ENCODE peak calls at places on chromosome 21, in seven cellular contexts. M is GM12892, B is K562, C is HepG2, R is H1, W is SK-N-SH, G is GM12878. Y is an unnamed sample.

GRCh38 chr21:34916446-34916845 is 132.7 kb downstream of the RUNX1 start:
- DNase-seq in C (no peak), G (no peak), W (no peak), M (no peak), R (no peak), B (no peak), Y (no peak)

GRCh38 chr21:37564924-37565529 is 198.5 kb downstream of the DYRK1A start:
- DNase-seq in R (no peak), W (no peak), B (peak; percentile 65), M (no peak), C (peak; percentile 34), G (no peak), Y (no peak)

GRCh38 chr21:39441502-39442475 is 3.8 kb downstream of the LCA5L start:
- DNase-seq in G (no peak), R (no peak), B (peak; percentile 83), W (peak; percentile 59), C (peak; percentile 45), M (no peak), Y (no peak)

GRCh38 chr21:39529026-39529425 is 77.3 kb downstream of the SH3BGR start:
- DNase-seq in R (no peak), B (peak; percentile 7), C (no peak), G (no peak), M (no peak), W (no peak), Y (no peak)

GRCh38 chr21:26966360-26966977 is 419 bp downstream of the ADAMTS5 start:
- DNase-seq in B (no peak), W (no peak), M (no peak), R (no peak), G (no peak), C (no peak), Y (peak; percentile 1)

GRCh38 chr21:39386194-39386593 is 37.3 kb upstream of the HMGN1 start:
- DNase-seq in M (no peak), B (no peak), R (no peak), W (no peak), G (no peak), C (peak; percentile 75), Y (no peak)

GRCh38 chr21:16308269-16308668 is 578.5 kb downstream of the USP25 start:
- DNase-seq in G (no peak), M (no peak), B (no peak), R (no peak), C (no peak), W (no peak), Y (no peak)

GRCh38 chr21:36478207-36478701 is 1.7 kb downstream of the CLDN14 start:
- DNase-seq in W (no peak), R (no peak), B (no peak), M (no peak), G (no peak), C (no peak), Y (no peak)

GRCh38 chr21:10466200-10466599 is 55.2 kb upstream of the TPTE start:
- DNase-seq in B (no peak), C (no peak), G (no peak), W (no peak), M (no peak), R (no peak), Y (no peak)

GRCh38 chr21:21010228-21010627 is 12.0 kb downstream of the NCAM2 start:
- DNase-seq in R (no peak), M (no peak), B (no peak), W (no peak), C (no peak), G (no peak), Y (no peak)

GRCh38 chr21:17491716-17492414 is 21.0 kb upstream of the CXADR start:
- DNase-seq in G (no peak), C (no peak), W (no peak), B (no peak), R (no peak), M (no peak), Y (no peak)

GRCh38 chr21:31293986-31294385 is 50.1 kb downstream of the TIAM1 start:
- DNase-seq in M (no peak), C (no peak), R (no peak), B (no peak), W (no peak), G (no peak), Y (no peak)

GRCh38 chr21:22758478-22758877 is 1760.3 kb downstream of the NCAM2 start:
- DNase-seq in C (no peak), R (no peak), G (no peak), B (no peak), M (no peak), W (no peak), Y (no peak)

GRCh38 chr21:27802816-27803475 is 836.1 kb upstream of the ADAMTS5 start:
- DNase-seq in R (peak; percentile 17), W (peak; percentile 27), G (no peak), M (no peak), C (no peak), B (peak; percentile 32), Y (no peak)

GRCh38 chr21:17527240-17527639 is 14.4 kb downstream of the CXADR start:
- DNase-seq in M (no peak), W (peak; percentile 24), G (no peak), B (no peak), C (peak; percentile 83), R (no peak), Y (no peak)

GRCh38 chr21:43733529-43734071 is 14.7 kb downstream of the PDXK start:
- DNase-seq in R (no peak), B (no peak), W (no peak), M (no peak), C (no peak), G (no peak), Y (no peak)

GRCh38 chr21:33640697-33641338 is 723 bp downstream of the CRYZL1 start:
- DNase-seq in W (peak; percentile 33), G (no peak), B (peak; percentile 55), C (no peak), R (no peak), M (no peak), Y (no peak)

GRCh38 chr21:45041351-45041805 is 33.0 kb upstream of the ADARB1 start:
- DNase-seq in R (no peak), W (no peak), B (no peak), G (no peak), M (no peak), C (no peak), Y (no peak)
- TF ChIP-seq TAF1 in R (no peak), W (no peak), B (no peak), G (no peak), M (no peak), C (no peak), Y (no peak)

GRCh38 chr21:15003463-15004135 is 61.2 kb downstream of the NRIP1 start:
- DNase-seq in W (no peak), C (no peak), B (no peak), R (no peak), G (no peak), M (no peak), Y (no peak)

GRCh38 chr21:15007716-15008296 is 57.0 kb downstream of the NRIP1 start:
- DNase-seq in W (no peak), G (no peak), C (no peak), R (no peak), M (no peak), B (no peak), Y (no peak)

GRCh38 chr21:15004721-15005370 is 60.0 kb downstream of the NRIP1 start:
- DNase-seq in G (no peak), W (no peak), B (no peak), C (no peak), M (no peak), R (no peak), Y (no peak)

GRCh38 chr21:15006594-15007230 is 58.1 kb downstream of the NRIP1 start:
- DNase-seq in W (no peak), B (no peak), G (no peak), M (no peak), R (no peak), C (no peak), Y (no peak)

DNA sequence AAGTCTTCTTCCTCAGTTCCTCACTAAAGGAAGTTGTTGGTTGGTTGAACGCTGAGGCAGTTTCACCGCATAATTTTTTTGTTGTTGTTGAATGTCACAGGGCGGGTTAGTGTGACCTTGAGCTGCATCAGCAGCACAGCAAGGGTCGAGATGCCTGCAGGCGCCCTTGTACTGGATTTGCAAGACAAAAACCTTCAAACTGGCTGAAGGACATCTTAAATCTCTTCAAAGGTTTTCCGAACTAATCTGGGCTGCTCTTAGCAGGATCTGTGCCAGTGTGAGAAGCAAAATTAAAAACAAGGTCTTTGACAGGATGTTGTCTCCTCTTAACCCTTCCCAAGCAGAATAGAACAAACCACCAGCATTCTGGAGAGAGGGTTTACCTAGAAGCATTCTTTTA is 59.4 kb downstream of the NRIP1 start:
- DNase-seq in W (no peak), C (no peak), M (no peak), G (no peak), R (peak; percentile 74), B (no peak), Y (no peak)
- TF ChIP-seq POLR2AphosphoS5 in W (no peak), C (no peak), M (no peak), G (no peak), R (no peak), B (no peak), Y (no peak)

GRCh38 chr21:42576639-42577038 is 63.0 kb downstream of the SLC37A1 start:
- DNase-seq in C (no peak), W (no peak), G (no peak), B (no peak), M (no peak), R (no peak), Y (no peak)

GRCh38 chr21:42572906-42573495 is 59.3 kb downstream of the SLC37A1 start:
- DNase-seq in M (no peak), W (no peak), R (no peak), B (no peak), G (no peak), C (no peak), Y (no peak)

GRCh38 chr21:42571391-42572150 is 57.9 kb downstream of the SLC37A1 start:
- DNase-seq in R (no peak), G (no peak), C (no peak), B (no peak), M (no peak), W (no peak), Y (no peak)

GRCh38 chr21:42575111-42575510 is 61.5 kb downstream of the SLC37A1 start:
- DNase-seq in W (no peak), G (no peak), M (no peak), R (no peak), C (no peak), B (no peak), Y (no peak)

DNA sequence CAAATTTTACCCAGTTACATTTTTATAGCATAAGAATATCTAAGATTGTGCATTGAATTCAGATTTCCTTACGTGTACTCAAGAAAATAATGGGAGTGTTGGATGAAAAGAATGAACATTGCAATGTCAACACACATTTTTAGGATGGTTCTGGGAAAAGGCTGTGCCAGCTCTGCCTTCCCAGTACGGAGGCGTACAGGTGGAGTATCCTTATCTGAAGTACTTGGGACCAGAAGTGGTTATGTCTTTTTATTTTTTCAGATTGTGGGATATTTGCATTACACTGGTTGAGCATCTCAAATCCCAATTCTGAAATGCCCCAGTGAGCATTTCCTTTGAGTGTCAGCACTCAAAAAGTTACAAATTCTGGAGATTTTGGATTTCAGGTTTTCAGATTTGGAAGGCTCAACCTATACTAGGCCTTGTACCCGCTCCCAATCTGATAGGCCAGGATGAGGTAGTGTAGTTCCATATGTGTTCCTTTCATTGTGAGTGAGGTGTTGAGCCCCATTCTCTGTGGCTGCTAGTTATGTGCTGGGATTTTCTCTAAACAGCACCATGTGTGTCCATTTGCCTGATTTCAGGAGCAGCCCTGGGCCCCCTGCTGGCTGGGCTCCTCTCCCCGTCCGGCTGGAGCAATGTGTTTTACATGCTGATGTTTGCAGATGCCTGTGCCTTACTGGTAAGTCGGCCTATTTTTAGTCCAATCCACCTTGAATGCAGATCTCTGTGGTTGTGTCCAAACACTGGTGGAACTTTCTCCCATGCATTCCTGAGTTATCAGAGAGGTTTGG is 60.8 kb downstream of the SLC37A1 start:
- DNase-seq in C (peak; percentile 33), G (no peak), B (peak; percentile 49), M (no peak), W (peak; percentile 72), R (no peak), Y (no peak)
- TF ChIP-seq TAF1 in C (no peak), G (no peak), B (no peak), M (no peak), W (no peak), R (no peak), Y (no peak)

GRCh38 chr21:29953690-29954089 is 13.9 kb upstream of the GRIK1 start:
- DNase-seq in W (no peak), G (no peak), C (no peak), M (no peak), B (no peak), R (no peak), Y (no peak)
- TF ChIP-seq POLR2AphosphoS5 in W (no peak), G (no peak), C (no peak), M (no peak), B (no peak), R (no peak), Y (no peak)